ENCODE peak calls at places on chromosomes 3 and 15, in seven cellular contexts. One of them, this sample, is unnamed. For H3K4me1, the result is how much of the 10 kb centered on the place peaks cover.

GRCh38 chr15:61996056-61996635 is 64.1 kb downstream of the VPS13C start:
- DNase-seq in H9: no peak
- DNase-seq in H1: no peak
- DNase-seq in mesenchymal stem cell: no peak
- DNase-seq in IMR-90: peak
- DNase-seq in mesendoderm: no peak
- DNase-seq in trophoblast cell: no peak
- DNase-seq in this sample: no peak

GRCh38 chr3:116579843-116580242 is 129.7 kb upstream of the TUSC7 start:
- DNase-seq in trophoblast cell: peak
- DNase-seq in IMR-90: peak
- DNase-seq in H9: no peak
- DNase-seq in H1: peak
- DNase-seq in mesendoderm: no peak
- DNase-seq in mesenchymal stem cell: peak
- DNase-seq in this sample: peak

GRCh38 chr3:48845170-48845569 is 2.5 kb downstream of the PRKAR2A start:
- DNase-seq in H9: no peak
- DNase-seq in mesenchymal stem cell: peak
- DNase-seq in trophoblast cell: no peak
- DNase-seq in H1: no peak
- DNase-seq in mesendoderm: no peak
- DNase-seq in IMR-90: no peak
- DNase-seq in this sample: no peak

GRCh38 chr15:100918690-100919480 is at the start of gene LRRK1:
- DNase-seq in H9: no peak
- DNase-seq in H1: peak
- DNase-seq in mesenchymal stem cell: peak
- DNase-seq in mesendoderm: peak
- DNase-seq in trophoblast cell: peak
- DNase-seq in IMR-90: peak
- DNase-seq in this sample: no peak

GRCh38 chr3:194998417-194998816 is 272.5 kb downstream of the XXYLT1 start:
- DNase-seq in trophoblast cell: no peak
- DNase-seq in H9: no peak
- DNase-seq in mesenchymal stem cell: no peak
- DNase-seq in H1: no peak
- DNase-seq in mesendoderm: no peak
- DNase-seq in IMR-90: no peak
- DNase-seq in this sample: no peak

GRCh38 chr15:66780172-66780972 is 78.3 kb downstream of the SMAD6 start:
- DNase-seq in mesendoderm: no peak
- DNase-seq in H1: no peak
- DNase-seq in IMR-90: peak
- DNase-seq in trophoblast cell: no peak
- DNase-seq in H9: no peak
- DNase-seq in mesenchymal stem cell: peak
- DNase-seq in this sample: no peak

GRCh38 chr3:161042023-161042501 is 63.1 kb downstream of the B3GALNT1 start:
- DNase-seq in trophoblast cell: no peak
- DNase-seq in mesenchymal stem cell: peak
- DNase-seq in H1: no peak
- DNase-seq in IMR-90: no peak
- DNase-seq in H9: no peak
- DNase-seq in mesendoderm: no peak
- DNase-seq in this sample: no peak

GRCh38 chr3:70247955-70248354 is 64.5 kb downstream of the MDFIC2 start:
- DNase-seq in IMR-90: no peak
- DNase-seq in trophoblast cell: no peak
- DNase-seq in mesenchymal stem cell: no peak
- DNase-seq in H9: no peak
- DNase-seq in mesendoderm: no peak
- DNase-seq in H1: no peak
- DNase-seq in this sample: no peak

GRCh38 chr15:90873998-90874605 is 5.7 kb downstream of the FURIN start:
- DNase-seq in trophoblast cell: no peak
- DNase-seq in H9: peak
- DNase-seq in H1: peak
- DNase-seq in IMR-90: no peak
- DNase-seq in mesendoderm: peak
- DNase-seq in mesenchymal stem cell: peak
- DNase-seq in this sample: no peak

GRCh38 chr15:89486726-89487050 is 9.7 kb downstream of the RHCG start:
- DNase-seq in H9: peak
- DNase-seq in mesenchymal stem cell: no peak
- DNase-seq in H1: peak
- DNase-seq in mesendoderm: peak
- DNase-seq in trophoblast cell: peak
- DNase-seq in IMR-90: no peak
- DNase-seq in this sample: no peak

GRCh38 chr3:58577269-58577821 is at the start of gene FAM107A:
- DNase-seq in trophoblast cell: no peak
- DNase-seq in mesendoderm: peak
- DNase-seq in IMR-90: peak
- DNase-seq in H9: peak
- DNase-seq in mesenchymal stem cell: no peak
- DNase-seq in H1: peak
- DNase-seq in this sample: no peak

GRCh38 chr3:95721938-95722337 is 1092.5 kb upstream of the EPHA6 start:
- DNase-seq in H1: no peak
- DNase-seq in trophoblast cell: no peak
- DNase-seq in H9: no peak
- DNase-seq in IMR-90: no peak
- DNase-seq in mesendoderm: peak
- DNase-seq in mesenchymal stem cell: peak
- DNase-seq in this sample: no peak

GRCh38 chr15:90620379-90621134 is 90.8 kb downstream of the CRTC3 start:
- DNase-seq in mesendoderm: no peak
- DNase-seq in mesenchymal stem cell: no peak
- DNase-seq in trophoblast cell: no peak
- DNase-seq in IMR-90: no peak
- DNase-seq in H9: no peak
- DNase-seq in H1: no peak
- DNase-seq in this sample: no peak

GRCh38 chr3:15325228-15325627 is 7.2 kb downstream of the SH3BP5 start:
- DNase-seq in H9: peak
- DNase-seq in mesendoderm: peak
- DNase-seq in IMR-90: peak
- DNase-seq in H1: no peak
- DNase-seq in trophoblast cell: peak
- DNase-seq in mesenchymal stem cell: peak
- DNase-seq in this sample: no peak

GRCh38 chr3:62416109-62416508 is 42.8 kb upstream of the FEZF2 start:
- DNase-seq in trophoblast cell: no peak
- DNase-seq in H9: no peak
- DNase-seq in mesenchymal stem cell: no peak
- DNase-seq in H1: no peak
- DNase-seq in IMR-90: no peak
- DNase-seq in mesendoderm: no peak
- DNase-seq in this sample: no peak

GRCh38 chr3:100708644-100708988 is 678 bp upstream of the TFG start:
- DNase-seq in IMR-90: no peak
- DNase-seq in mesenchymal stem cell: no peak
- DNase-seq in H1: no peak
- DNase-seq in mesendoderm: no peak
- DNase-seq in trophoblast cell: peak
- DNase-seq in H9: no peak
- DNase-seq in this sample: no peak
- H3K23ac ChIP-seq in IMR-90: peak
- H3K23ac ChIP-seq in mesenchymal stem cell: no peak
- H3K23ac ChIP-seq in H1: no peak
- H3K23ac ChIP-seq in mesendoderm: no peak
- H3K23ac ChIP-seq in trophoblast cell: no peak
- H3K23ac ChIP-seq in H9: no peak
- H3K23ac ChIP-seq in this sample: no peak

GRCh38 chr15:91915576-91915975 is 62.1 kb downstream of the SLCO3A1 start:
- DNase-seq in mesenchymal stem cell: no peak
- DNase-seq in H9: no peak
- DNase-seq in mesendoderm: no peak
- DNase-seq in IMR-90: no peak
- DNase-seq in trophoblast cell: no peak
- DNase-seq in H1: no peak
- DNase-seq in this sample: no peak
- H3K4me1 ChIP-seq in mesenchymal stem cell: under half
- H3K4me1 ChIP-seq in H9: under half
- H3K4me1 ChIP-seq in mesendoderm: under half
- H3K4me1 ChIP-seq in IMR-90: under half
- H3K4me1 ChIP-seq in trophoblast cell: under half
- H3K4me1 ChIP-seq in H1: under half
- H3K4me1 ChIP-seq in this sample: under half

GRCh38 chr3:28130836-28131235 is 110.6 kb upstream of the CMC1 start:
- DNase-seq in IMR-90: no peak
- DNase-seq in H9: no peak
- DNase-seq in mesendoderm: peak
- DNase-seq in H1: no peak
- DNase-seq in trophoblast cell: no peak
- DNase-seq in mesenchymal stem cell: no peak
- DNase-seq in this sample: no peak
- H3K23ac ChIP-seq in IMR-90: no peak
- H3K23ac ChIP-seq in H9: no peak
- H3K23ac ChIP-seq in mesendoderm: no peak
- H3K23ac ChIP-seq in H1: no peak
- H3K23ac ChIP-seq in trophoblast cell: no peak
- H3K23ac ChIP-seq in mesenchymal stem cell: no peak
- H3K23ac ChIP-seq in this sample: no peak

GRCh38 chr3:185337231-185337816 is 25.6 kb upstream of the MAP3K13 start:
- DNase-seq in H9: no peak
- DNase-seq in IMR-90: no peak
- DNase-seq in mesendoderm: no peak
- DNase-seq in H1: no peak
- DNase-seq in trophoblast cell: no peak
- DNase-seq in mesenchymal stem cell: no peak
- DNase-seq in this sample: no peak
- H3K4me1 ChIP-seq in H9: under half
- H3K4me1 ChIP-seq in IMR-90: under half
- H3K4me1 ChIP-seq in mesendoderm: under half
- H3K4me1 ChIP-seq in H1: under half
- H3K4me1 ChIP-seq in trophoblast cell: under half
- H3K4me1 ChIP-seq in mesenchymal stem cell: under half
- H3K4me1 ChIP-seq in this sample: under half

This sample was measured in neuronal stem cell.